ENCODE peak calls at places on chromosome 5, in five cellular contexts. One of them, this sample, is unnamed.

GRCh38 chr5:134529460-134529859 is 4.0 kb downstream of the JADE2 start:
- DNase-seq in CD8-positive, alpha-beta T cell: no peak
- DNase-seq in GM12865: no peak
- DNase-seq in AG09309: no peak
- DNase-seq in left ventricle myocardium inferior: no peak
- DNase-seq in this sample: no peak

GRCh38 chr5:161548472-161549094 is 2.1 kb upstream of the GABRB2 start:
- DNase-seq in CD8-positive, alpha-beta T cell: no peak
- DNase-seq in GM12865: peak
- DNase-seq in left ventricle myocardium inferior: no peak
- DNase-seq in AG09309: no peak
- DNase-seq in this sample: no peak

GRCh38 chr5:35709688-35710087 is 92.0 kb downstream of the SPEF2 start:
- DNase-seq in AG09309: no peak
- DNase-seq in GM12865: no peak
- DNase-seq in left ventricle myocardium inferior: no peak
- DNase-seq in CD8-positive, alpha-beta T cell: no peak
- DNase-seq in this sample: no peak

GRCh38 chr5:168422431-168422830 is 63.8 kb upstream of the RARS1 start:
- DNase-seq in CD8-positive, alpha-beta T cell: no peak
- DNase-seq in AG09309: no peak
- DNase-seq in left ventricle myocardium inferior: no peak
- DNase-seq in GM12865: no peak
- DNase-seq in this sample: no peak

GRCh38 chr5:179258922-179259730 is 86.1 kb downstream of the ADAMTS2 start:
- DNase-seq in left ventricle myocardium inferior: no peak
- DNase-seq in GM12865: no peak
- DNase-seq in AG09309: no peak
- DNase-seq in CD8-positive, alpha-beta T cell: no peak
- DNase-seq in this sample: no peak

GRCh38 chr5:170121321-170121720 is 15.6 kb downstream of the FOXI1 start:
- DNase-seq in GM12865: no peak
- DNase-seq in left ventricle myocardium inferior: no peak
- DNase-seq in AG09309: peak
- DNase-seq in CD8-positive, alpha-beta T cell: no peak
- DNase-seq in this sample: peak

GRCh38 chr5:166596043-166596442 is 1695.4 kb upstream of the WWC1 start:
- DNase-seq in AG09309: no peak
- DNase-seq in CD8-positive, alpha-beta T cell: no peak
- DNase-seq in left ventricle myocardium inferior: no peak
- DNase-seq in GM12865: no peak
- DNase-seq in this sample: no peak

GRCh38 chr5:43432486-43433365 is 20.5 kb upstream of the CCL28 start:
- DNase-seq in left ventricle myocardium inferior: peak
- DNase-seq in CD8-positive, alpha-beta T cell: no peak
- DNase-seq in GM12865: no peak
- DNase-seq in AG09309: peak
- DNase-seq in this sample: peak

GRCh38 chr5:54243483-54244080 is 66.8 kb downstream of the ARL15 start:
- DNase-seq in GM12865: peak
- DNase-seq in left ventricle myocardium inferior: no peak
- DNase-seq in CD8-positive, alpha-beta T cell: no peak
- DNase-seq in AG09309: no peak
- DNase-seq in this sample: no peak

GRCh38 chr5:100889165-100889564 is 13.9 kb downstream of the ST8SIA4 start:
- DNase-seq in left ventricle myocardium inferior: no peak
- DNase-seq in GM12865: peak
- DNase-seq in AG09309: no peak
- DNase-seq in CD8-positive, alpha-beta T cell: no peak
- DNase-seq in this sample: no peak

GRCh38 chr5:168951764-168952163 is 349.2 kb downstream of the SLIT3 start:
- DNase-seq in left ventricle myocardium inferior: no peak
- DNase-seq in AG09309: no peak
- DNase-seq in GM12865: no peak
- DNase-seq in CD8-positive, alpha-beta T cell: no peak
- DNase-seq in this sample: no peak

GRCh38 chr5:133611357-133612020 is 852 bp downstream of the FSTL4 start:
- DNase-seq in GM12865: no peak
- DNase-seq in left ventricle myocardium inferior: no peak
- DNase-seq in AG09309: no peak
- DNase-seq in CD8-positive, alpha-beta T cell: no peak
- DNase-seq in this sample: no peak

GRCh38 chr5:149310947-149311675 is 34.2 kb upstream of the GRPEL2 start:
- DNase-seq in GM12865: no peak
- DNase-seq in AG09309: no peak
- DNase-seq in left ventricle myocardium inferior: no peak
- DNase-seq in CD8-positive, alpha-beta T cell: no peak
- DNase-seq in this sample: peak

GRCh38 chr5:104573979-104574709 is 1011.6 kb upstream of the NUDT12 start:
- DNase-seq in left ventricle myocardium inferior: no peak
- DNase-seq in AG09309: no peak
- DNase-seq in CD8-positive, alpha-beta T cell: no peak
- DNase-seq in GM12865: no peak
- DNase-seq in this sample: no peak

GRCh38 chr5:159779481-159779880 is 136.8 kb upstream of the ADRA1B start:
- DNase-seq in left ventricle myocardium inferior: no peak
- DNase-seq in GM12865: no peak
- DNase-seq in AG09309: peak
- DNase-seq in CD8-positive, alpha-beta T cell: no peak
- DNase-seq in this sample: no peak

GRCh38 chr5:79020861-79021561 is 35.9 kb upstream of the ARSB start:
- DNase-seq in AG09309: peak
- DNase-seq in left ventricle myocardium inferior: peak
- DNase-seq in CD8-positive, alpha-beta T cell: no peak
- DNase-seq in GM12865: peak
- DNase-seq in this sample: no peak

GRCh38 chr5:72171667-72172066 is 64.4 kb downstream of the MAP1B start:
- DNase-seq in left ventricle myocardium inferior: peak
- DNase-seq in GM12865: peak
- DNase-seq in CD8-positive, alpha-beta T cell: no peak
- DNase-seq in AG09309: no peak
- DNase-seq in this sample: no peak

GRCh38 chr5:96602776-96603175 is 59.4 kb upstream of the CAST start:
- DNase-seq in GM12865: no peak
- DNase-seq in left ventricle myocardium inferior: no peak
- DNase-seq in AG09309: no peak
- DNase-seq in CD8-positive, alpha-beta T cell: no peak
- DNase-seq in this sample: no peak

GRCh38 chr5:98637607-98638006 is 135.9 kb upstream of the RGMB start:
- DNase-seq in left ventricle myocardium inferior: no peak
- DNase-seq in GM12865: no peak
- DNase-seq in AG09309: no peak
- DNase-seq in CD8-positive, alpha-beta T cell: no peak
- DNase-seq in this sample: no peak

GRCh38 chr5:160516696-160517530 is 95.3 kb downstream of the PTTG1 start:
- DNase-seq in CD8-positive, alpha-beta T cell: no peak
- DNase-seq in AG09309: no peak
- DNase-seq in left ventricle myocardium inferior: no peak
- DNase-seq in GM12865: no peak
- DNase-seq in this sample: no peak

GRCh38 chr5:90015584-90016018 is 394.0 kb downstream of the CETN3 start:
- DNase-seq in AG09309: no peak
- DNase-seq in left ventricle myocardium inferior: no peak
- DNase-seq in GM12865: peak
- DNase-seq in CD8-positive, alpha-beta T cell: no peak
- DNase-seq in this sample: no peak
- H3K4me3 ChIP-seq in AG09309: no peak
- H3K4me3 ChIP-seq in left ventricle myocardium inferior: no peak
- H3K4me3 ChIP-seq in GM12865: no peak
- H3K4me3 ChIP-seq in CD8-positive, alpha-beta T cell: no peak
- H3K4me3 ChIP-seq in this sample: no peak

DNA sequence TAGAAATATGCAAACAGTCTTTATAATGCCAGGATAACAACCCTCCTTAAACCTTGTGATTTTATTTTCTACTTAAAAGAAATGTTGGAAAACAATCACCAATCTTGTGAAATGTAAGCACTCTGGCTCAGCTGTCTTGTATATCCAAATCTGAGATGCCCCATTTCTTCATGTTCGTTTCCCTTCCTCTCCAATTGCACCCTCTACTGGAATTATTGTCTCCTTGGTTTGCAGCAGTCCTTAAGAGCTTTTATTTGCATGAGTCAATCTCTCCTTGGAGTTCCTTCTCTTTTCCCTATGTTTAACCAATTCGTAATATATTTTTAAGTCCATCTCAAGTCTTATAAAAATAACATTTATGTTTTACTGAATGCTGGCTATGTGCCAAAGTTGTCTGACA is 362.0 kb upstream of the CDH10 start:
- DNase-seq in left ventricle myocardium inferior: no peak
- DNase-seq in AG09309: no peak
- DNase-seq in GM12865: no peak
- DNase-seq in CD8-positive, alpha-beta T cell: no peak
- DNase-seq in this sample: peak
- TF ChIP-seq CTCF in left ventricle myocardium inferior: no peak
- TF ChIP-seq CTCF in AG09309: no peak
- TF ChIP-seq CTCF in GM12865: no peak
- TF ChIP-seq CTCF in CD8-positive, alpha-beta T cell: no peak
- TF ChIP-seq CTCF in this sample: peak

GRCh38 chr5:111960466-111961215 is 203.6 kb upstream of the NREP start:
- DNase-seq in AG09309: no peak
- DNase-seq in GM12865: no peak
- DNase-seq in CD8-positive, alpha-beta T cell: no peak
- DNase-seq in left ventricle myocardium inferior: no peak
- DNase-seq in this sample: no peak

GRCh38 chr5:111953351-111954127 is 196.5 kb upstream of the NREP start:
- DNase-seq in left ventricle myocardium inferior: no peak
- DNase-seq in AG09309: no peak
- DNase-seq in GM12865: no peak
- DNase-seq in CD8-positive, alpha-beta T cell: no peak
- DNase-seq in this sample: no peak

GRCh38 chr5:111950660-111951059 is 193.7 kb upstream of the NREP start:
- DNase-seq in CD8-positive, alpha-beta T cell: no peak
- DNase-seq in AG09309: peak
- DNase-seq in left ventricle myocardium inferior: no peak
- DNase-seq in GM12865: no peak
- DNase-seq in this sample: no peak

DNA sequence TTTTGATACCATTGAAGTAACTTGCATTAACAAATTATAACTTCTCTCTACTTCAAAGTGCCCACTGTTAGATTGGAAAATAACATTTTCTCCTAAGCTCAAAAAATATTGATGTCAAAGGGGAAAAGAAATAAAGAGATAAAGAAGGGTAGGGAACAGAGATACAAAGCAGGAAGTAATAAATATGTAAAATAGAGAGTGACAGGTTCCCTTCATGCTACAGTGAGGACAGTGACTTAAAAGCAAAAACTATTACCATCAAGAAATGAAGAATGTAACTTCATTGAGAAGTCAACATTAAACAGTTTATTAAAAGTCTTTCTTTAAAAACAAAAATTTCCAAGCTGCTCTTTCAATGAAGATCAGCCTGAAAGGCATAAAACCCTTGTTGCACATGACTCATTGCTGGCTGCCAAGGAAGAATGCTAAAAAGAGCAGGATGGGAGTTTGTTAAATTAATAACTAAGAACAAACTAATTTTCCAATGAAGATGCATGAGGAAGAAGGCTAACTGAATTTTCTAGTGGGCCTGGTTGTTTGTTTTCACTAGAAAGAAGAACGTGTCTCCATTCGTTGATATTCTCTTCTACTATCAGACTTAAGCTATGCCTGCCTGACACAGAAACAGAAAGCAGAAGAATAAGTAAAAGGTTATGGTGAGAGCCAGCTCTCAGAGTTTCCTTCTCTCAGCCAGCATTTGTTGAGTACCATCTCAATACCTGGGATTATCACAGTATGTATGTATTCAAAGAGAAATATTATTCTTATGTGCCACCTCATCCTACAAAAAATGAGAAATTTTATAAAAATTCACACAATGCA is 197.7 kb upstream of the NREP start:
- DNase-seq in left ventricle myocardium inferior: no peak
- DNase-seq in GM12865: peak
- DNase-seq in AG09309: no peak
- DNase-seq in CD8-positive, alpha-beta T cell: no peak
- DNase-seq in this sample: no peak
- H3K4me3 ChIP-seq in left ventricle myocardium inferior: no peak
- H3K4me3 ChIP-seq in GM12865: no peak
- H3K4me3 ChIP-seq in AG09309: no peak
- H3K4me3 ChIP-seq in CD8-positive, alpha-beta T cell: no peak
- H3K4me3 ChIP-seq in this sample: no peak

DNA sequence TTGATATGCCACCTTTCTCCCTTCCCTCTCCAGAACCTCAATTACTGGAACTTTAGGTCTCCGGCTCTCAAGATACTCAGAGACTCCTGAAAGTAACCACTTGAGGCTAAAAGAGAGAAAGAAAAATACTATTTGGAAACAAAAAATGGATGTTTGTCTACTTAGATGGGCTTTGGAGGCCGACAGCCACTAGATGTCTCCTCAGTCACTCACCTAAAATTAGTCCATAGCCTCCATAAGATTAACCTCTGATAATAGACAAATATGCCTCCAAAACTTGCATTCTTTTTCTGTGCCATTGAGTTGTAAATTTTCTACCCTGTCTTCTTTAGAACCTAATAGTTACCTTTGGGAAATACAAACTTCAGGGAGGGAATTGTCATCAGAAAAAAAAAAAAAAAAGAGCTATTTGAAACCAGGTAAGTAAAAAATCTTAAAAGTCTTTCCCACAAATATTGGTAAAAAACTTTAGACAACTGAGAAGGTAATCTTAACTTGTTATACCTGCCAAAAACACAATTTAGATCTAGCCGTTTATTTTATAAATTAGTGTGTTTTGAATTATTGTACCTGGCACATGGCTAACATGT is 11.2 kb upstream of the PCDH1 start:
- DNase-seq in GM12865: peak
- DNase-seq in CD8-positive, alpha-beta T cell: no peak
- DNase-seq in left ventricle myocardium inferior: no peak
- DNase-seq in AG09309: no peak
- DNase-seq in this sample: no peak
- TF ChIP-seq CTCF in GM12865: peak
- TF ChIP-seq CTCF in CD8-positive, alpha-beta T cell: no peak
- TF ChIP-seq CTCF in left ventricle myocardium inferior: peak
- TF ChIP-seq CTCF in AG09309: peak
- TF ChIP-seq CTCF in this sample: peak

GRCh38 chr5:50967388-50968039 is 301.1 kb downstream of the PARP8 start:
- DNase-seq in AG09309: no peak
- DNase-seq in left ventricle myocardium inferior: no peak
- DNase-seq in GM12865: no peak
- DNase-seq in CD8-positive, alpha-beta T cell: no peak
- DNase-seq in this sample: no peak

GRCh38 chr5:50962934-50963646 is 296.7 kb downstream of the PARP8 start:
- DNase-seq in AG09309: no peak
- DNase-seq in left ventricle myocardium inferior: peak
- DNase-seq in GM12865: peak
- DNase-seq in CD8-positive, alpha-beta T cell: peak
- DNase-seq in this sample: no peak

GRCh38 chr5:50966986-50967385 is 300.5 kb downstream of the PARP8 start:
- DNase-seq in GM12865: no peak
- DNase-seq in left ventricle myocardium inferior: no peak
- DNase-seq in AG09309: no peak
- DNase-seq in CD8-positive, alpha-beta T cell: no peak
- DNase-seq in this sample: no peak

GRCh38 chr5:50963647-50964584 is 297.5 kb downstream of the PARP8 start:
- DNase-seq in AG09309: no peak
- DNase-seq in left ventricle myocardium inferior: no peak
- DNase-seq in CD8-positive, alpha-beta T cell: no peak
- DNase-seq in GM12865: no peak
- DNase-seq in this sample: no peak

GRCh38 chr5:50965621-50966362 is 299.4 kb downstream of the PARP8 start:
- DNase-seq in GM12865: no peak
- DNase-seq in AG09309: no peak
- DNase-seq in left ventricle myocardium inferior: no peak
- DNase-seq in CD8-positive, alpha-beta T cell: no peak
- DNase-seq in this sample: no peak
- H3K4me3 ChIP-seq in GM12865: no peak
- H3K4me3 ChIP-seq in AG09309: no peak
- H3K4me3 ChIP-seq in left ventricle myocardium inferior: no peak
- H3K4me3 ChIP-seq in CD8-positive, alpha-beta T cell: no peak
- H3K4me3 ChIP-seq in this sample: no peak

GRCh38 chr5:139273572-139274264 is 19.8 kb upstream of the MATR3 start:
- DNase-seq in CD8-positive, alpha-beta T cell: peak
- DNase-seq in GM12865: peak
- DNase-seq in left ventricle myocardium inferior: peak
- DNase-seq in AG09309: no peak
- DNase-seq in this sample: no peak
- TF ChIP-seq CTCF in CD8-positive, alpha-beta T cell: no peak
- TF ChIP-seq CTCF in GM12865: peak
- TF ChIP-seq CTCF in left ventricle myocardium inferior: peak
- TF ChIP-seq CTCF in AG09309: no peak
- TF ChIP-seq CTCF in this sample: no peak